ENCODE peak calls at places on chromosomes 6 and 20, in seven cellular contexts. D, T, F, R, U, X and E are unnamed samples.

GRCh38 chr6:75130784-75131183 is 75.1 kb downstream of the COL12A1 start:
- DNase-seq in D (no peak), T (no peak), F (peak), R (no peak), U (peak), X (no peak), E (no peak)

GRCh38 chr6:87922947-87923330 is 124.7 kb upstream of the SPACA1 start:
- DNase-seq in D (no peak), T (no peak), F (no peak), R (no peak), U (no peak), X (no peak), E (no peak)

GRCh38 chr20:45835230-45836224 is 1.9 kb downstream of the SNX21 start:
- DNase-seq in D (no peak), T (no peak), F (peak), R (no peak), U (no peak), X (no peak), E (no peak)

GRCh38 chr20:45034436-45034835 is 66.5 kb downstream of the KCNS1 start:
- DNase-seq in D (no peak), T (no peak), F (no peak), R (no peak), U (no peak), X (no peak), E (no peak)

GRCh38 chr20:25521382-25521781 is 63.9 kb downstream of the NINL start:
- DNase-seq in D (no peak), T (no peak), F (no peak), R (no peak), U (no peak), X (no peak), E (no peak)

GRCh38 chr20:61185841-61186601 is 66.0 kb upstream of the CDH4 start:
- DNase-seq in D (no peak), T (peak), F (peak), R (no peak), U (peak), X (no peak), E (peak)

GRCh38 chr6:160973311-160973710 is 18.3 kb upstream of the MAP3K4 start:
- DNase-seq in D (no peak), T (peak), F (peak), R (no peak), U (peak), X (no peak), E (peak)

GRCh38 chr20:22430154-22430745 is 154.1 kb downstream of the FOXA2 start:
- DNase-seq in D (peak), T (peak), F (no peak), R (peak), U (no peak), X (peak), E (no peak)

GRCh38 chr6:168016176-168016620 is 18.7 kb downstream of the KIF25 start:
- DNase-seq in D (no peak), T (no peak), F (no peak), R (no peak), U (no peak), X (no peak), E (no peak)

GRCh38 chr20:38617011-38617829 is 15.6 kb downstream of the ARHGAP40 start:
- DNase-seq in D (no peak), T (peak), F (peak), R (peak), U (peak), X (no peak), E (peak)

DNA sequence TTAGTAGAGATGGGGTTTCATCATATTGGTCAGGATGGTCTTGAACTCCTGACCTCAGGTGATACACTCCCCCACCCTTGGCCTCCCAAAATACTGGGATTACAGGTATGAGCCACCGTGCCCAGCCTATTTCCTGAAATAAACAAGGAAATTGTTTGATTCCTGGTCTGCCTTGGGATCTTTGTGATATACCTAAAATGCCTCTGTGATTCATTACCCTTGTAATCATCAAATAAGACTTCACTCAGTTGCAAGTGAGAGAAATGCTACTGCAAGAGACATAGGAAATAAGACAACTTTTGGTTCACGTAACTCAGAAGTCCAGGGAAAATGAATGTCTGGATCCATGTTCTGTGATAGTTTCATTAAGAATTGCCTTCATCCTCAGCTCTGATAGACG is 173.2 kb upstream of the MARCKS start:
- DNase-seq in D (no peak), T (no peak), F (no peak), R (no peak), U (no peak), X (no peak), E (no peak)
- H3K23ac ChIP-seq in D (no peak), T (no peak), F (no peak), R (no peak), U (no peak), X (no peak), E (no peak)

GRCh38 chr20:34011275-34011674 is 17.6 kb downstream of the RALY start:
- DNase-seq in D (no peak), T (no peak), F (no peak), R (no peak), U (no peak), X (no peak), E (no peak)
- H3K23ac ChIP-seq in D (no peak), T (no peak), F (peak), R (no peak), U (no peak), X (no peak), E (no peak)

DNA sequence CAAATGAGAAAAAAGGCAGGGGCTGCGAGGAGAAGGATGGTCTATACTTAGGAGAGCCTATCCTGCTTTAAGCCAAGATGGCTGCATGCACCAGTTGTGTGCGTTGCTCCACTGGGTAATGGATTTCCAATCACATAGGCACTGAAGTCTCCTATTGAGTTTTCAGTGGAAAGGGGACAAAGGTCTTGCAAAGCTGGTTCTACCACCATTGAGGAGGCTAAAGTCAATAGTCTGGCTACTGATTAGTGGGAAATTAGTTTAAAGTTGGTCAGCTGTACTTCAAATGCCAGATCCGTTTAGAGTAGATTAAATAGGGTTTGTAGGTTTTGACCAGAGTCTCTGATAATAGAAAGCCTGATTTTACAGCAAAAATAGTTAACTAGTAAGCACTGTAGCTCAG is 104.9 kb downstream of the SESN1 start:
- DNase-seq in D (no peak), T (no peak), F (no peak), R (no peak), U (no peak), X (no peak), E (peak)
- H3K23ac ChIP-seq in D (no peak), T (no peak), F (no peak), R (no peak), U (no peak), X (no peak), E (no peak)

GRCh38 chr6:105294129-105294528 is 108.8 kb downstream of the PREP start:
- DNase-seq in D (no peak), T (no peak), F (no peak), R (no peak), U (no peak), X (no peak), E (no peak)
- H3K23ac ChIP-seq in D (no peak), T (no peak), F (no peak), R (no peak), U (no peak), X (no peak), E (no peak)

GRCh38 chr20:11849976-11850670 is 67.6 kb upstream of the BTBD3 start:
- DNase-seq in D (no peak), T (no peak), F (peak), R (no peak), U (peak), X (no peak), E (no peak)

GRCh38 chr20:11847827-11848226 is 69.9 kb upstream of the BTBD3 start:
- DNase-seq in D (no peak), T (no peak), F (no peak), R (no peak), U (no peak), X (no peak), E (no peak)

GRCh38 chr20:11850901-11851300 is 66.8 kb upstream of the BTBD3 start:
- DNase-seq in D (no peak), T (no peak), F (peak), R (no peak), U (peak), X (no peak), E (no peak)

GRCh38 chr20:11851646-11852045 is 66.0 kb upstream of the BTBD3 start:
- DNase-seq in D (no peak), T (no peak), F (peak), R (no peak), U (no peak), X (no peak), E (no peak)

GRCh38 chr20:11849270-11849920 is 68.3 kb upstream of the BTBD3 start:
- DNase-seq in D (no peak), T (no peak), F (peak), R (no peak), U (peak), X (no peak), E (no peak)
- H3K23ac ChIP-seq in D (no peak), T (no peak), F (peak), R (no peak), U (no peak), X (no peak), E (no peak)

GRCh38 chr20:19631410-19631809 is 126.6 kb upstream of the RIN2 start:
- DNase-seq in D (no peak), T (no peak), F (no peak), R (no peak), U (no peak), X (no peak), E (no peak)

GRCh38 chr20:19626896-19627295 is 131.2 kb upstream of the RIN2 start:
- DNase-seq in D (no peak), T (peak), F (peak), R (no peak), U (peak), X (no peak), E (peak)

GRCh38 chr20:19624221-19624620 is 133.8 kb upstream of the RIN2 start:
- DNase-seq in D (no peak), T (no peak), F (no peak), R (no peak), U (no peak), X (no peak), E (no peak)

GRCh38 chr20:19625416-19625815 is 132.6 kb upstream of the RIN2 start:
- DNase-seq in D (no peak), T (no peak), F (no peak), R (no peak), U (no peak), X (no peak), E (no peak)

DNA sequence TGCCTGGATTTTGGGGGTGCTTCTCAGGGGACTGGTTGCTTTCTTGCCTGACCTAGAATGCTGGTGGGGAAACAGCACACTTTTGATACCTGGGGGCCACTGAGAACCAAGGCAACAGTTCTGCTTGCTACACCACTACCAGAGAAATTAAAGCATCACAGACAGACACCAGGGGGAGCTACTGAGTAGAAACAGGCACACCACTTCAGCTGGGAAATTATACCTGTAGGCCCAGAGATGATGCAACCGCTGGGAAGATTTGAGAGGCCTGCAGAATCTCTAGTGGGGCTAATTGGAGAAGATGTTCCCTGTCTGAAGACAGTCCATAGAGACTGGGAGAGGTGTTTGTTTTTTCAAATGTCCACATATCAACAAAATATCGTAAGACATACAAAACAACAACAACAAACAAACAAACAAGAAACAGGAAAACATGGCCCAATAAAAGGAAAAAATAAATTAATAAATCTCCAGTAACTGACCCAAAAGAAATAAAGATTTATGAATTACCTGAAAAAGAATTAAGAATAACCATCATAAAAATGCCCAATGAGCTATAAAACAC is 129.4 kb upstream of the RIN2 start:
- DNase-seq in D (peak), T (peak), F (peak), R (peak), U (peak), X (peak), E (peak)
- H3K23ac ChIP-seq in D (no peak), T (no peak), F (no peak), R (no peak), U (no peak), X (no peak), E (no peak)

DNA sequence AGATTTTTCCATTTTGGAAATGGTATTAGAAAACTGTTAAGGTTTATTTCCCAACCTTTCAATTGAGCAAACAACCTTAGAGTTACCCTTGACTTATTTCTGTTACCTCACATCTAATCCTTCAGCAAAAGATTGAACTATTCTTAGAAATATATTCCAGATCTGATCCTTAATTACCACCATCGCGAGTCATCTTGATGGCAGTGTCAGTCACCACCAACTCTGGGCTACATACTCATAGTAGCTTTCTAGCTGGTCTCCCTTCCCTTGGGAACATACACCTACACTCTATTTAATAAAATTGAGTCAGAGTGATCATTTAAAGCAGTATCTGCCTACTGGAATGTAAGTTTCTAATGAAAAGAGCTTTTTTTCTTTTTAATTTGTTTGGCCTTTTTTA is 308.2 kb downstream of the EYS start:
- DNase-seq in D (no peak), T (no peak), F (no peak), R (no peak), U (no peak), X (no peak), E (no peak)
- H3K23ac ChIP-seq in D (no peak), T (no peak), F (no peak), R (no peak), U (no peak), X (no peak), E (no peak)

DNA sequence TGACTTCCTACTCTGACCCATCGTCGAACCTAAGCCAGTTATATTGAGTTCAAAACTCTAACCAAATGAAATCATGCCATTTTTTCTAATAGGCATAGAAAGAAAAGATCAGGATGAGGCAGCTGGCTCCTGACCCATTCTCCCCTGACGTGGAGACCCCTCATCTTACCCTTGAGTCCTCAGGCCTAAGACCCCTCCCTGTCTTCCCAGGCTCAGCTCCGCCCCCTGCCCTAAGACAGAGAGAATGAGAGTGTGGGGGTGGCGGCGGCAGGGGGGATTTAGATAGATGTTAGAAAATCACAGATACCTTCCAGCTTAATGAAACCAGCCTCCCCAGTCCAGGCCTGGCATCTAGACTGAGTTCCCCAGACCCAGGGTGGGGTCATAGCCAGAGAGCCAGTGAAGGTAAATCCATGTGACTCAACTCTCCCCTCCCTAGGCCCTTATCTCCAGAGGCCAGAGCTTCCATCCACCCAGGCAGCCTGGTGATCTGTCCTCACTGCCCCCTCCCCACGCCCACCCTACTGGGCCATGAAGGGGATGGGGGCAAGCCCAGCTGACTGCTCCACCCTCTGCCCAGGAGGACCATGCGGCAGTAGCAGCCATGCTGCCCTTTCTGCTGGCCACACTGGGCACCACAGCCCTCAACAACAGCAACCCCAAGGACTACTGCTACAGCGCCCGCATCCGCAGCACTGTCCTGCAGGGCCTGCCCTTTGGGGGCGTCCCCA is 6.8 kb downstream of the TMEM63B start:
- DNase-seq in D (no peak), T (peak), F (no peak), R (no peak), U (no peak), X (no peak), E (no peak)
- H3K23ac ChIP-seq in D (peak), T (peak), F (no peak), R (no peak), U (no peak), X (no peak), E (no peak)